ENCODE peak calls at places on chromosomes 5 and 9, in nine cellular contexts. U is upper lobe of right lung, G is nephron progenitor cell, Q is PC-3, O is fibroblast of mammary gland, J is dorsolateral prefrontal cortex, A is Panc1, I is astrocyte, M is RWPE1. B is an unnamed sample.
A peak's percentile ranks its signal among the peaks of the same experiment; 100 is the strongest.

GRCh38 chr9:73643379-73644013 is 491.8 kb downstream of the ANXA1 start:
- DNase-seq in U (no peak), G (no peak), Q (peak; percentile 54), O (peak; percentile 90), J (no peak), A (no peak), I (peak; percentile 86), M (peak; percentile 79), B (no peak)

GRCh38 chr5:176541338-176542134 is 4.3 kb upstream of the RNF44 start:
- DNase-seq in U (peak; percentile 85), G (peak; percentile 60), Q (peak; percentile 31), O (no peak), J (no peak), A (no peak), I (no peak), M (peak; percentile 84), B (no peak)

GRCh38 chr9:114324492-114324891 is 1.6 kb downstream of the ORM1 start:
- DNase-seq in U (no peak), G (no peak), Q (no peak), O (no peak), J (no peak), A (no peak), I (no peak), M (no peak), B (no peak)

GRCh38 chr5:115170924-115171510 is 1.3 kb upstream of the TRIM36 start:
- DNase-seq in U (no peak), G (no peak), Q (peak; percentile 18), O (no peak), J (no peak), A (no peak), I (no peak), M (no peak), B (no peak)

GRCh38 chr5:17218353-17219005 is 1.0 kb downstream of the BASP1 start:
- DNase-seq in U (peak; percentile 72), G (peak; percentile 45), Q (peak; percentile 63), O (peak; percentile 83), J (no peak), A (no peak), I (peak; percentile 66), M (peak; percentile 42), B (peak; percentile 36)

GRCh38 chr9:35736201-35736633 is 3.8 kb downstream of the CREB3 start:
- DNase-seq in U (no peak), G (peak; percentile 72), Q (peak; percentile 76), O (peak; percentile 79), J (no peak), A (no peak), I (peak; percentile 47), M (peak; percentile 72), B (peak; percentile 73)

GRCh38 chr9:98330831-98331230 is 75.4 kb upstream of the TBC1D2 start:
- DNase-seq in U (no peak), G (no peak), Q (no peak), O (peak; percentile 98), J (no peak), A (no peak), I (peak; percentile 76), M (no peak), B (no peak)

GRCh38 chr9:80407220-80407619 is 835.5 kb downstream of the TLE4 start:
- DNase-seq in U (no peak), G (no peak), Q (no peak), O (no peak), J (no peak), A (no peak), I (no peak), M (no peak), B (no peak)

GRCh38 chr5:149201121-149201637 is 59.9 kb downstream of the ABLIM3 start:
- DNase-seq in U (no peak), G (no peak), Q (no peak), O (no peak), J (no peak), A (no peak), I (no peak), M (no peak), B (no peak)

GRCh38 chr5:39713224-39713911 is 288.6 kb upstream of the DAB2 start:
- DNase-seq in U (no peak), G (no peak), Q (peak; percentile 93), O (peak; percentile 56), J (no peak), A (peak; percentile 91), I (no peak), M (no peak), B (no peak)

GRCh38 chr5:61416410-61416809 is 84.4 kb downstream of the ZSWIM6 start:
- DNase-seq in U (no peak), G (no peak), Q (no peak), O (no peak), J (no peak), A (no peak), I (no peak), M (peak; percentile 30), B (no peak)

GRCh38 chr5:127014573-127014972 is 15.8 kb downstream of the MARCHF3 start:
- DNase-seq in U (no peak), G (no peak), Q (no peak), O (no peak), J (no peak), A (no peak), I (no peak), M (no peak), B (no peak)

GRCh38 chr5:113000466-113000865 is 23.9 kb downstream of the DCP2 start:
- DNase-seq in U (no peak), G (no peak), Q (peak; percentile 56), O (peak; percentile 43), J (no peak), A (no peak), I (peak; percentile 59), M (peak; percentile 27), B (no peak)

GRCh38 chr9:109012009-109012875 is 1.1 kb downstream of the CTNNAL1 start:
- DNase-seq in U (peak; percentile 73), G (peak; percentile 5), Q (peak; percentile 94), O (peak; percentile 96), J (peak; percentile 70), A (peak; percentile 73), I (peak; percentile 94), M (peak; percentile 97), B (peak; percentile 41)

GRCh38 chr9:12854218-12854617 is 79.4 kb downstream of the LURAP1L start:
- DNase-seq in U (no peak), G (no peak), Q (peak; percentile 78), O (no peak), J (no peak), A (no peak), I (no peak), M (no peak), B (no peak)

GRCh38 chr9:126474786-126475485 is 138.8 kb upstream of the LMX1B start:
- DNase-seq in U (no peak), G (no peak), Q (no peak), O (peak; percentile 72), J (no peak), A (no peak), I (peak; percentile 95), M (peak; percentile 85), B (no peak)

GRCh38 chr5:32679218-32679617 is 31.9 kb upstream of the NPR3 start:
- DNase-seq in U (no peak), G (no peak), Q (peak; percentile 53), O (peak; percentile 10), J (no peak), A (no peak), I (no peak), M (peak; percentile 24), B (no peak)

GRCh38 chr9:20611751-20612287 is 10.5 kb downstream of the MLLT3 start:
- DNase-seq in U (no peak), G (no peak), Q (peak; percentile 74), O (peak; percentile 77), J (no peak), A (no peak), I (peak; percentile 84), M (peak; percentile 49), B (no peak)
- TF ChIP-seq CTCF in U (peak; percentile 55), G (peak; percentile 52), Q (peak; percentile 55), O (peak; percentile 56), J (peak; percentile 42), A (no peak), I (peak; percentile 58), M (peak; percentile 57), B (no peak)

GRCh38 chr5:55392669-55393068 is 84.9 kb downstream of the MTREX start:
- DNase-seq in U (no peak), G (no peak), Q (no peak), O (no peak), J (no peak), A (no peak), I (no peak), M (no peak), B (no peak)

GRCh38 chr5:55387865-55388264 is 80.1 kb downstream of the MTREX start:
- DNase-seq in U (no peak), G (no peak), Q (no peak), O (no peak), J (no peak), A (no peak), I (no peak), M (no peak), B (no peak)

GRCh38 chr5:55393501-55394175 is 85.8 kb downstream of the MTREX start:
- DNase-seq in U (no peak), G (no peak), Q (no peak), O (no peak), J (no peak), A (no peak), I (no peak), M (no peak), B (no peak)

GRCh38 chr5:55391707-55392106 is 83.9 kb downstream of the MTREX start:
- DNase-seq in U (no peak), G (no peak), Q (no peak), O (no peak), J (no peak), A (no peak), I (no peak), M (no peak), B (no peak)
- TF ChIP-seq CTCF in U (no peak), G (no peak), Q (no peak), O (no peak), J (no peak), A (no peak), I (no peak), M (no peak), B (no peak)

DNA sequence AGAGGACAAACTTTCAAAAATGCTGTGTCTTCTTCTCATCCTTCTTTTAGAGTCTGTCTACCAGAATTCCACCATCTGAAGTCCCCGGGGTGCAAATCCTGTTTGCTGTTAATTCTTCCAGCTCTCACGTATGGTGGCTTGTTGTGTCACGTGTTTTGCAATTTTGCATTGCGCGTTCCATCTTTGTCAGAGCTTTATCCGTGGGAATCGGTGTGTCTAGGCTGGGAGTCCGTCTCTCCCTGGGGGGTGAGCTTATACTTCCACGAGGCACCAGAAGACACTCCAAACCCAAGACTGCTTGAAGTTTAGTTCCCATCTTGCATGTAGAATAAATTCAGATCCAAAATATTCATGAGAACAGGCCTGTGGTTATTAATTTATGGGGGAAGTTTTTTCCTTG is 6.1 kb upstream of the FIBCD1 start:
- DNase-seq in U (no peak), G (no peak), Q (no peak), O (no peak), J (no peak), A (no peak), I (no peak), M (no peak), B (no peak)
- TF ChIP-seq CTCF in U (no peak), G (no peak), Q (no peak), O (no peak), J (no peak), A (no peak), I (no peak), M (no peak), B (no peak)

DNA sequence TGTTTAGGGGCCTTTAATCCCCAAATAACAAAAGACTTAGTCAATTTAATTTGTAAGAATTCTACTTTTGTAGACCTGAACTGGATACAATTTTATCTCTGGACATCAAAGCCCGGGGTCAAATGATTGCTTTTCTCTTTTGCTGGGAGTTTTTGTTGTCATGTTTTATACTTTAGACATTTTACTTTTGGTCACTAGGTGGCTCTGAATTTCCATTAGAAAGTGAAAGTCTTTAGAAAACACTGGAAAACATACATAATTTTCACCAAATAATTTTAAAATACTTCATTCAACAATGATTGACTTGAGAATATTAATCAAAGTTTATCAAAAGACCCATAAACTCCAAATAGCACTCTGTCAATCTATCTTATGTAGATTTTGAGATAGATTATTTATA is 2.8 kb upstream of the PCA3 start:
- DNase-seq in U (no peak), G (no peak), Q (peak; percentile 19), O (peak; percentile 24), J (no peak), A (no peak), I (no peak), M (peak; percentile 15), B (no peak)
- TF ChIP-seq CTCF in U (peak; percentile 22), G (peak; percentile 32), Q (peak; percentile 58), O (peak; percentile 36), J (peak; percentile 50), A (peak; percentile 28), I (peak; percentile 33), M (peak; percentile 29), B (peak; percentile 46)